ENCODE peak calls at places on chromosome 16, in four cellular contexts. One of them, this sample, is unnamed.

GRCh38 chr16:67447508-67448076 is 16.7 kb downstream of the HSD11B2 start:
- DNase-seq in left lung: no peak
- DNase-seq in gastrocnemius medialis: peak
- DNase-seq in Panc1: no peak
- DNase-seq in this sample: peak

GRCh38 chr16:30187971-30188561 is 4.7 kb downstream of the CORO1A start:
- DNase-seq in left lung: peak
- DNase-seq in Panc1: no peak
- DNase-seq in gastrocnemius medialis: no peak
- DNase-seq in this sample: peak

GRCh38 chr16:53115047-53115446 is 60.3 kb downstream of the CHD9 start:
- DNase-seq in Panc1: no peak
- DNase-seq in left lung: no peak
- DNase-seq in gastrocnemius medialis: no peak
- DNase-seq in this sample: no peak

GRCh38 chr16:3881499-3881995 is 1.0 kb upstream of the CREBBP start:
- DNase-seq in left lung: no peak
- DNase-seq in Panc1: no peak
- DNase-seq in gastrocnemius medialis: no peak
- DNase-seq in this sample: no peak

GRCh38 chr16:75252946-75253911 is 1.8 kb upstream of the BCAR1 start:
- DNase-seq in Panc1: no peak
- DNase-seq in gastrocnemius medialis: peak
- DNase-seq in left lung: peak
- DNase-seq in this sample: no peak

GRCh38 chr16:74224828-74225227 is 71.8 kb upstream of the PSMD7 start:
- DNase-seq in Panc1: no peak
- DNase-seq in gastrocnemius medialis: no peak
- DNase-seq in left lung: no peak
- DNase-seq in this sample: no peak

GRCh38 chr16:30521476-30521872 is 4.9 kb downstream of the ZNF768 start:
- DNase-seq in left lung: no peak
- DNase-seq in Panc1: no peak
- DNase-seq in gastrocnemius medialis: no peak
- DNase-seq in this sample: no peak

GRCh38 chr16:88469615-88470395 is 16.7 kb downstream of the ZFPM1 start:
- DNase-seq in gastrocnemius medialis: no peak
- DNase-seq in Panc1: no peak
- DNase-seq in left lung: no peak
- DNase-seq in this sample: no peak

GRCh38 chr16:75109732-75110243 is 6.8 kb downstream of the LDHD start:
- DNase-seq in left lung: peak
- DNase-seq in gastrocnemius medialis: peak
- DNase-seq in Panc1: no peak
- DNase-seq in this sample: peak

GRCh38 chr16:86525696-86526095 is 15.4 kb downstream of the FOXF1 start:
- DNase-seq in Panc1: no peak
- DNase-seq in left lung: no peak
- DNase-seq in gastrocnemius medialis: no peak
- DNase-seq in this sample: no peak

GRCh38 chr16:8763899-8764298 is 33.5 kb downstream of the TMEM186 start:
- DNase-seq in left lung: no peak
- DNase-seq in Panc1: no peak
- DNase-seq in gastrocnemius medialis: no peak
- DNase-seq in this sample: no peak

GRCh38 chr16:8866118-8866883 is 2.5 kb downstream of the CARHSP1 start:
- DNase-seq in gastrocnemius medialis: no peak
- DNase-seq in Panc1: no peak
- DNase-seq in left lung: peak
- DNase-seq in this sample: peak

GRCh38 chr16:79276506-79276905 is 324.0 kb downstream of the MAF start:
- DNase-seq in gastrocnemius medialis: no peak
- DNase-seq in left lung: no peak
- DNase-seq in Panc1: no peak
- DNase-seq in this sample: no peak

GRCh38 chr16:46747777-46748651 is at the start of gene MYLK3:
- DNase-seq in gastrocnemius medialis: peak
- DNase-seq in Panc1: no peak
- DNase-seq in left lung: no peak
- DNase-seq in this sample: peak

GRCh38 chr16:1443980-1444729 is at the start of gene CCDC154:
- DNase-seq in left lung: no peak
- DNase-seq in gastrocnemius medialis: no peak
- DNase-seq in Panc1: no peak
- DNase-seq in this sample: no peak

GRCh38 chr16:77591347-77591746 is 131.0 kb upstream of the NUDT7 start:
- DNase-seq in left lung: no peak
- DNase-seq in Panc1: no peak
- DNase-seq in gastrocnemius medialis: no peak
- DNase-seq in this sample: no peak

GRCh38 chr16:53087101-53087500 is 32.3 kb downstream of the CHD9 start:
- DNase-seq in Panc1: no peak
- DNase-seq in gastrocnemius medialis: no peak
- DNase-seq in left lung: no peak
- DNase-seq in this sample: no peak

GRCh38 chr16:84718-85452 is 6.9 kb downstream of the MPG start:
- DNase-seq in Panc1: peak
- DNase-seq in left lung: no peak
- DNase-seq in gastrocnemius medialis: peak
- DNase-seq in this sample: no peak

GRCh38 chr16:89924925-89925307 is 1.8 kb downstream of the TUBB3 start:
- DNase-seq in gastrocnemius medialis: no peak
- DNase-seq in left lung: no peak
- DNase-seq in Panc1: no peak
- DNase-seq in this sample: no peak

GRCh38 chr16:87966685-87967185 is 15.5 kb downstream of the BANP start:
- DNase-seq in gastrocnemius medialis: no peak
- DNase-seq in left lung: peak
- DNase-seq in Panc1: no peak
- DNase-seq in this sample: no peak

GRCh38 chr16:86519649-86520316 is 9.5 kb downstream of the FOXF1 start:
- DNase-seq in left lung: no peak
- DNase-seq in Panc1: no peak
- DNase-seq in gastrocnemius medialis: no peak
- DNase-seq in this sample: peak

GRCh38 chr16:89367538-89368059 is 122.8 kb downstream of the ANKRD11 start:
- DNase-seq in left lung: no peak
- DNase-seq in Panc1: no peak
- DNase-seq in gastrocnemius medialis: no peak
- DNase-seq in this sample: no peak

GRCh38 chr16:11014159-11014558 is 69.8 kb downstream of the CLEC16A start:
- DNase-seq in Panc1: no peak
- DNase-seq in left lung: no peak
- DNase-seq in gastrocnemius medialis: no peak
- DNase-seq in this sample: no peak

GRCh38 chr16:763386-763785 is 2.9 kb downstream of the MSLN start:
- DNase-seq in gastrocnemius medialis: no peak
- DNase-seq in Panc1: no peak
- DNase-seq in left lung: no peak
- DNase-seq in this sample: no peak

GRCh38 chr16:67028167-67028554 is 788 bp upstream of the CBFB start:
- DNase-seq in gastrocnemius medialis: no peak
- DNase-seq in Panc1: no peak
- DNase-seq in left lung: no peak
- DNase-seq in this sample: no peak

GRCh38 chr16:27470567-27471431 is 68.8 kb downstream of the IL21R start:
- DNase-seq in left lung: no peak
- DNase-seq in gastrocnemius medialis: peak
- DNase-seq in Panc1: no peak
- DNase-seq in this sample: no peak

GRCh38 chr16:22694887-22695382 is 119.0 kb upstream of the HS3ST2 start:
- DNase-seq in Panc1: no peak
- DNase-seq in gastrocnemius medialis: peak
- DNase-seq in left lung: no peak
- DNase-seq in this sample: peak
- H3K4me3 ChIP-seq in Panc1: no peak
- H3K4me3 ChIP-seq in gastrocnemius medialis: no peak
- H3K4me3 ChIP-seq in left lung: no peak
- H3K4me3 ChIP-seq in this sample: no peak

GRCh38 chr16:57299719-57300386 is 15.4 kb upstream of the PLLP start:
- DNase-seq in left lung: peak
- DNase-seq in gastrocnemius medialis: peak
- DNase-seq in Panc1: peak
- DNase-seq in this sample: peak
- TF ChIP-seq CTCF in left lung: peak
- TF ChIP-seq CTCF in gastrocnemius medialis: peak
- TF ChIP-seq CTCF in Panc1: no peak
- TF ChIP-seq CTCF in this sample: peak

GRCh38 chr16:68786685-68787418 is 49.8 kb downstream of the CDH1 start:
- DNase-seq in left lung: no peak
- DNase-seq in Panc1: no peak
- DNase-seq in gastrocnemius medialis: no peak
- DNase-seq in this sample: no peak

GRCh38 chr16:68792465-68793324 is 50.6 kb upstream of the TANGO6 start:
- DNase-seq in gastrocnemius medialis: no peak
- DNase-seq in left lung: no peak
- DNase-seq in Panc1: no peak
- DNase-seq in this sample: no peak

GRCh38 chr16:68785715-68786114 is 48.6 kb downstream of the CDH1 start:
- DNase-seq in Panc1: no peak
- DNase-seq in gastrocnemius medialis: no peak
- DNase-seq in left lung: no peak
- DNase-seq in this sample: no peak

GRCh38 chr16:68790944-68791343 is 52.4 kb upstream of the TANGO6 start:
- DNase-seq in gastrocnemius medialis: no peak
- DNase-seq in left lung: no peak
- DNase-seq in Panc1: no peak
- DNase-seq in this sample: no peak

GRCh38 chr16:68790130-68790761 is 53.1 kb upstream of the TANGO6 start:
- DNase-seq in gastrocnemius medialis: no peak
- DNase-seq in left lung: no peak
- DNase-seq in Panc1: no peak
- DNase-seq in this sample: no peak
- H3K27ac ChIP-seq in gastrocnemius medialis: no peak
- H3K27ac ChIP-seq in left lung: peak
- H3K27ac ChIP-seq in Panc1: no peak
- H3K27ac ChIP-seq in this sample: no peak

GRCh38 chr16:2531371-2531695 is at the start of gene CEMP1:
- DNase-seq in Panc1: no peak
- DNase-seq in left lung: no peak
- DNase-seq in gastrocnemius medialis: no peak
- DNase-seq in this sample: no peak

GRCh38 chr16:2531696-2532493 is 687 bp upstream of the CEMP1 start:
- DNase-seq in gastrocnemius medialis: peak
- DNase-seq in Panc1: peak
- DNase-seq in left lung: peak
- DNase-seq in this sample: peak

GRCh38 chr16:2529061-2529931 is 1.9 kb downstream of the CEMP1 start:
- DNase-seq in Panc1: no peak
- DNase-seq in left lung: peak
- DNase-seq in gastrocnemius medialis: no peak
- DNase-seq in this sample: peak

GRCh38 chr16:2529961-2530628 is 1.1 kb downstream of the CEMP1 start:
- DNase-seq in gastrocnemius medialis: no peak
- DNase-seq in Panc1: no peak
- DNase-seq in left lung: peak
- DNase-seq in this sample: no peak

DNA sequence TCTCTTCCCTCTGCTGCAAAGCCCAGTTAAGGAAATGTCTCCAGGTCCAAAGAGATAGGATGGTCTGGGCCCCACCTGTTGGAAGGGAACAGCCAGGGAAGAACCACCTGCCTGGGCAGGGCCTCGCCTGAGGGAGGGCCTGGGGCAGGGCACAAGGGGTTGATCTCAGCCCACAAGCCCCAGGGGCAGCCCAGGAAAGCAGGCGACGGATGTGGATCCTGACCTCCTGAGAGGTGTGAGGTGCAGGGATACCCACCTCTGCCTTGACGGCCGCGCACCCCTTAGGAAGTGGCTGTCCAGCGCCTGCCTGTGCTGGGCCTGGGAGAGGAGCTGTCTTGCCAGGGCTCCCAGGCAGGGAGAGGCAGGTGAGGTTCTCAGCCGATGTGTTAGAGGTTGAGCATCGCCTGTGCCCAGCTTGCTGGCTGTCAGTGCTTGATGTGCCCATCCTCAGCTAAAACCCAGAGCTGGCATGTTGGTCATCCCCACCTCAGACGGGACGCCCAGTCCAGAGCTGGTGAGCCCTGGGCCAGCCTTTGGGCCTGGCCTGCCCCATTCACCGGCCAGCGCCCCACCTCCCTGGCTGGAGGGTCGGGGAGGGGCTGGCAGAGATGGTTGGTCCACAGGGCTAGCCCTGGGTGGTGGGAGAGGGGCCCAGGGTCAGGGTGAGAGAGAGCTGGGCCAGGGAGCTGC is 434 bp downstream of the CEMP1 start:
- DNase-seq in Panc1: no peak
- DNase-seq in left lung: peak
- DNase-seq in gastrocnemius medialis: no peak
- DNase-seq in this sample: no peak
- H3K4me3 ChIP-seq in Panc1: no peak
- H3K4me3 ChIP-seq in left lung: no peak
- H3K4me3 ChIP-seq in gastrocnemius medialis: no peak
- H3K4me3 ChIP-seq in this sample: peak

DNA sequence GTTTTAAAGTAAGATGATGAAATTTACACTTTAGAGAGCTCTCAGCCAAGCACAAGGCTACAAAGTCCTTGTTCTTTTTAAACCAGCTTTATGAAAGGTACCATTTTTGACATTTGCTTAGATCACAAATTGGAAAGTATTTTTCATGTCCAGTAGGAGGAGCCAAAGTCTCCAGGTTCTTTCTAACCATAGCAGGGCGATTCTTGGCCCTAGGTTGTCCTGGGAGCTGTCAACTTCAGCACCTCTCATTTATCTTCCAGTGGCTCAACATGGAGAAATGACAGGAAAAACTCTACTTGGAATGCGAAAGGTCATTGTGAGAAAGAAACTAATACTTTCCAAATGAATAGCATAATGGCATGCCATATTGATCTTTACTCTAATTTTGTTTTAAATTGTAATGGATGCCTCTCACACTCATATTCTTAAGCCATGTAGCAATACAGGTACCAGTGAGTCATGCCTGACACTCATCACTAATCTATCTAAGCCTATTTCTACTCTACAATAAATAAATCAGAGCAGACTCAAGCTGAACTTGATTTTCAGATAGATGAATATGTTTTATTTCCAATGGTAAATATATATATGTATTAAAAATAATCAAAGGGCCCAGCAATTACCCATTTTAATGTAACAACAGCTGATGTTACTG is 919.1 kb upstream of the EEF2KMT start:
- DNase-seq in gastrocnemius medialis: no peak
- DNase-seq in left lung: no peak
- DNase-seq in Panc1: no peak
- DNase-seq in this sample: no peak
- TF ChIP-seq CTCF in gastrocnemius medialis: no peak
- TF ChIP-seq CTCF in left lung: no peak
- TF ChIP-seq CTCF in Panc1: peak
- TF ChIP-seq CTCF in this sample: no peak

This sample was measured in heart right ventricle.